ENCODE peak calls at places on chromosomes 1 and 21, in ten cellular contexts. One of them, this sample, is unnamed.
A peak's percentile ranks its signal among the peaks of the same experiment; 100 is the strongest.

GRCh38 chr1:14903922-14904321 is 249.6 kb upstream of the TMEM51 start:
- DNase-seq in K562: no peak
- DNase-seq in hepatic stellate cell: no peak
- DNase-seq in HFFc6: no peak
- DNase-seq in fibroblast of lung: no peak
- DNase-seq in CD8-positive, alpha-beta memory T cell: no peak
- DNase-seq in AG09309: no peak
- DNase-seq in astrocyte of the spinal cord: no peak
- DNase-seq in T-helper 17 cell: no peak
- DNase-seq in activated CD8-positive, alpha-beta memory T cell treated with anti-CD3 and anti-CD28 coated beads, Interleukin-2, amount 10 ng/mL, durations not matched to agents 7 days and 5 days: no peak
- DNase-seq in this sample: no peak

GRCh38 chr1:15418811-15419515 is 9.3 kb downstream of the EFHD2 start:
- DNase-seq in K562: no peak
- DNase-seq in hepatic stellate cell: no peak
- DNase-seq in HFFc6: no peak
- DNase-seq in fibroblast of lung: no peak
- DNase-seq in CD8-positive, alpha-beta memory T cell: no peak
- DNase-seq in AG09309: no peak
- DNase-seq in astrocyte of the spinal cord: no peak
- DNase-seq in T-helper 17 cell: no peak
- DNase-seq in activated CD8-positive, alpha-beta memory T cell treated with anti-CD3 and anti-CD28 coated beads, Interleukin-2, amount 10 ng/mL, durations not matched to agents 7 days and 5 days: no peak
- DNase-seq in this sample: no peak

GRCh38 chr1:107871687-107872086 is 93.3 kb downstream of the VAV3 start:
- DNase-seq in K562: no peak
- DNase-seq in hepatic stellate cell: no peak
- DNase-seq in HFFc6: no peak
- DNase-seq in fibroblast of lung: no peak
- DNase-seq in CD8-positive, alpha-beta memory T cell: no peak
- DNase-seq in AG09309: no peak
- DNase-seq in astrocyte of the spinal cord: no peak
- DNase-seq in T-helper 17 cell: no peak
- DNase-seq in activated CD8-positive, alpha-beta memory T cell treated with anti-CD3 and anti-CD28 coated beads, Interleukin-2, amount 10 ng/mL, durations not matched to agents 7 days and 5 days: no peak
- DNase-seq in this sample: no peak

GRCh38 chr21:10616535-10616934 is 95.2 kb downstream of the TPTE start:
- DNase-seq in K562: no peak
- DNase-seq in hepatic stellate cell: no peak
- DNase-seq in HFFc6: no peak
- DNase-seq in fibroblast of lung: no peak
- DNase-seq in CD8-positive, alpha-beta memory T cell: no peak
- DNase-seq in AG09309: no peak
- DNase-seq in astrocyte of the spinal cord: no peak
- DNase-seq in T-helper 17 cell: no peak
- DNase-seq in activated CD8-positive, alpha-beta memory T cell treated with anti-CD3 and anti-CD28 coated beads, Interleukin-2, amount 10 ng/mL, durations not matched to agents 7 days and 5 days: no peak
- DNase-seq in this sample: no peak

GRCh38 chr21:28230559-28230958 is 762.1 kb downstream of the LTN1 start:
- DNase-seq in K562: no peak
- DNase-seq in hepatic stellate cell: no peak
- DNase-seq in HFFc6: peak; percentile 12
- DNase-seq in fibroblast of lung: no peak
- DNase-seq in CD8-positive, alpha-beta memory T cell: no peak
- DNase-seq in AG09309: no peak
- DNase-seq in astrocyte of the spinal cord: no peak
- DNase-seq in T-helper 17 cell: no peak
- DNase-seq in activated CD8-positive, alpha-beta memory T cell treated with anti-CD3 and anti-CD28 coated beads, Interleukin-2, amount 10 ng/mL, durations not matched to agents 7 days and 5 days: no peak
- DNase-seq in this sample: no peak

GRCh38 chr1:43143441-43143888 is 28.6 kb downstream of the EBNA1BP2 start:
- DNase-seq in K562: peak; percentile 64
- DNase-seq in hepatic stellate cell: no peak
- DNase-seq in HFFc6: no peak
- DNase-seq in fibroblast of lung: no peak
- DNase-seq in CD8-positive, alpha-beta memory T cell: no peak
- DNase-seq in AG09309: no peak
- DNase-seq in astrocyte of the spinal cord: no peak
- DNase-seq in T-helper 17 cell: no peak
- DNase-seq in activated CD8-positive, alpha-beta memory T cell treated with anti-CD3 and anti-CD28 coated beads, Interleukin-2, amount 10 ng/mL, durations not matched to agents 7 days and 5 days: no peak
- DNase-seq in this sample: peak; percentile 21

GRCh38 chr21:36747114-36747814 is 48.3 kb downstream of the SIM2 start:
- DNase-seq in K562: peak; percentile 91
- DNase-seq in hepatic stellate cell: no peak
- DNase-seq in HFFc6: no peak
- DNase-seq in fibroblast of lung: no peak
- DNase-seq in CD8-positive, alpha-beta memory T cell: no peak
- DNase-seq in AG09309: no peak
- DNase-seq in astrocyte of the spinal cord: no peak
- DNase-seq in T-helper 17 cell: no peak
- DNase-seq in activated CD8-positive, alpha-beta memory T cell treated with anti-CD3 and anti-CD28 coated beads, Interleukin-2, amount 10 ng/mL, durations not matched to agents 7 days and 5 days: no peak
- DNase-seq in this sample: no peak

GRCh38 chr1:43454270-43455011 is 710 bp upstream of the HYI start:
- DNase-seq in K562: peak; percentile 77
- DNase-seq in hepatic stellate cell: peak; percentile 86
- DNase-seq in HFFc6: peak; percentile 68
- DNase-seq in fibroblast of lung: peak; percentile 87
- DNase-seq in CD8-positive, alpha-beta memory T cell: no peak
- DNase-seq in AG09309: peak; percentile 46
- DNase-seq in astrocyte of the spinal cord: peak; percentile 85
- DNase-seq in T-helper 17 cell: peak; percentile 27
- DNase-seq in activated CD8-positive, alpha-beta memory T cell treated with anti-CD3 and anti-CD28 coated beads, Interleukin-2, amount 10 ng/mL, durations not matched to agents 7 days and 5 days: peak; percentile 78
- DNase-seq in this sample: no peak

GRCh38 chr21:35294231-35294898 is 245.3 kb upstream of the RUNX1 start:
- DNase-seq in K562: no peak
- DNase-seq in hepatic stellate cell: no peak
- DNase-seq in HFFc6: no peak
- DNase-seq in fibroblast of lung: no peak
- DNase-seq in CD8-positive, alpha-beta memory T cell: no peak
- DNase-seq in AG09309: no peak
- DNase-seq in astrocyte of the spinal cord: no peak
- DNase-seq in T-helper 17 cell: no peak
- DNase-seq in activated CD8-positive, alpha-beta memory T cell treated with anti-CD3 and anti-CD28 coated beads, Interleukin-2, amount 10 ng/mL, durations not matched to agents 7 days and 5 days: no peak
- DNase-seq in this sample: peak; percentile 52

GRCh38 chr1:96145486-96145885 is 576.1 kb upstream of the PTBP2 start:
- DNase-seq in K562: no peak
- DNase-seq in hepatic stellate cell: no peak
- DNase-seq in HFFc6: no peak
- DNase-seq in fibroblast of lung: peak; percentile 22
- DNase-seq in CD8-positive, alpha-beta memory T cell: no peak
- DNase-seq in AG09309: no peak
- DNase-seq in astrocyte of the spinal cord: peak; percentile 2
- DNase-seq in T-helper 17 cell: no peak
- DNase-seq in activated CD8-positive, alpha-beta memory T cell treated with anti-CD3 and anti-CD28 coated beads, Interleukin-2, amount 10 ng/mL, durations not matched to agents 7 days and 5 days: no peak
- DNase-seq in this sample: no peak

GRCh38 chr1:220983877-220984635 is 104.8 kb downstream of the HLX start:
- DNase-seq in K562: no peak
- DNase-seq in hepatic stellate cell: no peak
- DNase-seq in HFFc6: no peak
- DNase-seq in fibroblast of lung: no peak
- DNase-seq in CD8-positive, alpha-beta memory T cell: no peak
- DNase-seq in AG09309: no peak
- DNase-seq in astrocyte of the spinal cord: no peak
- DNase-seq in T-helper 17 cell: no peak
- DNase-seq in activated CD8-positive, alpha-beta memory T cell treated with anti-CD3 and anti-CD28 coated beads, Interleukin-2, amount 10 ng/mL, durations not matched to agents 7 days and 5 days: no peak
- DNase-seq in this sample: no peak